ENCODE peak calls at places on chromosomes 1 and 21, in five cellular contexts. X, D, J, W and R are unnamed samples.
A peak's percentile ranks its signal among the peaks of the same experiment; 100 is the strongest.

GRCh38 chr1:225425211-225425786 is 2.5 kb downstream of the LBR start:
- DNase-seq in D (no peak), X (no peak), W (no peak), J (no peak), R (no peak)

GRCh38 chr1:198040880-198041279 is 115.9 kb upstream of the NEK7 start:
- DNase-seq in D (no peak), W (no peak), X (no peak), J (no peak), R (no peak)

GRCh38 chr1:27087371-27087941 is 67.5 kb downstream of the SLC9A1 start:
- DNase-seq in D (no peak), J (no peak), X (no peak), W (no peak), R (no peak)

GRCh38 chr1:201405484-201405831 is 6.3 kb upstream of the LAD1 start:
- DNase-seq in D (peak; percentile 88), J (peak; percentile 70), X (no peak), W (peak; percentile 89), R (no peak)

GRCh38 chr1:119787776-119788175 is 19.1 kb upstream of the HMGCS2 start:
- DNase-seq in D (no peak), W (no peak), J (no peak), X (no peak), R (no peak)

GRCh38 chr1:78263459-78263858 is 217.7 kb downstream of the GIPC2 start:
- DNase-seq in W (no peak), D (no peak), J (no peak), X (no peak), R (no peak)

GRCh38 chr1:230278871-230279582 is 147.1 kb downstream of the PGBD5 start:
- DNase-seq in W (no peak), X (no peak), J (no peak), D (no peak), R (no peak)

GRCh38 chr1:246705368-246705767 is 18.8 kb upstream of the SCCPDH start:
- DNase-seq in X (peak; percentile 81), J (no peak), D (no peak), W (no peak), R (no peak)

GRCh38 chr1:21626921-21627339 is 42.2 kb downstream of the RAP1GAP start:
- DNase-seq in X (no peak), D (no peak), W (no peak), J (no peak), R (no peak)

GRCh38 chr21:42425603-42425985 is 21.9 kb downstream of the UBASH3A start:
- DNase-seq in J (peak; percentile 68), D (no peak), X (no peak), W (no peak), R (no peak)

GRCh38 chr1:22755641-22756040 is 45.0 kb downstream of the EPHB2 start:
- DNase-seq in J (no peak), X (no peak), W (no peak), D (no peak), R (no peak)

GRCh38 chr1:155954645-155955044 is 13.2 kb downstream of the RXFP4 start:
- DNase-seq in J (no peak), X (no peak), W (no peak), D (no peak), R (no peak)

GRCh38 chr1:169368406-169368769 is 393 bp downstream of the BLZF1 start:
- DNase-seq in J (peak; percentile 40), D (peak; percentile 26), X (peak; percentile 4), W (peak; percentile 23), R (no peak)

DNA sequence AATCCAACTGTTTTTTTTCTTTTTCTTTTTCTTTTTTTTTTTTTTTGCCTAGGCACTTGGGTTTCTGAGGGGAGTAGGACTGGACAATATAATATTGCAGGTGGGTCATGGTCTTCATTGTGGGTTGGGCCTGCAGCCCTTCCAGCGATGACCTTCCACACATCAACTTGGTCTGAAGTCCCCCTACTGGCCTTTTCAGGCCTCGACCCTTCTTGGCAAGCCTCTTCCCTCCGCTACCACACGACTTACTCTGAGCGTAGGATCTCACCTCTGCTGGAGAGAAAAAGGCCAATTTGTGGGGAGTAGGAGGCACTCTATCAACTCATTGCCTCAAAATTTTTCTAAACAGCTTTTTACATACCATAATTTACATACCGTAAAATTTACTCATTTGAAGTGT is 51.1 kb upstream of the GRIK3 start:
- DNase-seq in D (no peak), X (no peak), J (peak; percentile 12), W (no peak), R (no peak)
- TF ChIP-seq CTCF in D (no peak), X (peak; percentile 6), J (no peak), W (no peak), R (no peak)

GRCh38 chr1:96236156-96236739 is 485.3 kb upstream of the PTBP2 start:
- DNase-seq in X (peak; percentile 66), W (peak; percentile 8), D (peak; percentile 69), J (peak; percentile 47), R (peak; percentile 23)
- TF ChIP-seq CTCF in X (peak; percentile 52), W (peak; percentile 54), D (peak; percentile 71), J (peak; percentile 28), R (peak; percentile 39)

GRCh38 chr1:2042830-2043773 is 7.1 kb upstream of the PRKCZ start:
- DNase-seq in D (no peak), J (no peak), W (peak; percentile 57), X (no peak), R (no peak)
- TF ChIP-seq CTCF in D (no peak), J (no peak), W (no peak), X (peak; percentile 10), R (no peak)

GRCh38 chr21:45867671-45868081 is 113.9 kb upstream of the COL6A1 start:
- DNase-seq in X (no peak), W (no peak), D (no peak), J (no peak), R (no peak)

GRCh38 chr21:45867041-45867630 is 114.4 kb upstream of the COL6A1 start:
- DNase-seq in J (no peak), W (no peak), D (no peak), X (no peak), R (no peak)

GRCh38 chr21:45865106-45865835 is 116.3 kb upstream of the COL6A1 start:
- DNase-seq in D (no peak), W (no peak), X (peak; percentile 89), J (no peak), R (no peak)

GRCh38 chr21:45868086-45868485 is 113.5 kb upstream of the COL6A1 start:
- DNase-seq in J (no peak), D (no peak), X (no peak), W (no peak), R (no peak)

GRCh38 chr21:45866473-45867010 is 115.0 kb upstream of the COL6A1 start:
- DNase-seq in D (no peak), J (no peak), W (no peak), X (no peak), R (no peak)
- TF ChIP-seq CTCF in D (no peak), J (no peak), W (no peak), X (no peak), R (no peak)

DNA sequence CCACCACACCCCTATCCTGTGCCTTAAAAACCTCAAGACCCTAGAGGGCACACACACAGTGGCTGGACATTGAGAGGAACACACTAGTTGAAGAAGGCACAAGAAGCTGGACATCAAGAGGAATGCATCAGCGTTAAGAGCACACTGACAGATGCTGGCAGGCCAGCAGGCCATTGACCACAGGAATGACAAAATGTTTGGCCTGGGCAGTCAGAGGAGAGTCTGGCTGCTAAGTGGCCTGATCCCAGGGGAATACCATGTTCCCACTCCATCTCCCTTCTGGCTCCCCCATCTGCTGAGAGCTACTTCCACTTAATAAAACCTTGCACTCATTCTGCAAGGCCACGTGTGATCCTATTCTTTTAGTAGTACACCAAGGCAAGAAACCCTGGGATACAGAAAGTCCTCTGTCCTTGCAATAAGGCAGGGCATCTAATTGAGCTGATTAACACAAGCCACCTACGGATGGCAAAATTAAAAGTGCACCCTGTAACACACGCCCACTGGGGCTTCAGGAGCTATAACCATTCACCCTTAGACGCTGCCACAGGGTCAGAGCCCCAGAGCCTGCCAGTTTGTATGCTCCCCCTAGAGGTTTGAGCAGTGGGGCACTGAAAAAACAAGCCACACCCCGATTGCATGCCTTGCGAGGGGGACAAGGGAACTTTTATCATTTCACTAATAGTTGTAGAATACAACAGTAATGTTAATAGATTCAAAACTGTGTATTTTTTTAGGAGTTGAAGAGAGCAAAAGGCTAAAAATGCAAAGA is 1216.1 kb upstream of the NCAM2 start:
- DNase-seq in D (no peak), W (no peak), J (no peak), X (no peak), R (no peak)
- TF ChIP-seq CTCF in D (no peak), W (no peak), J (no peak), X (no peak), R (no peak)